ENCODE peak calls at places on chromosomes 16 and 17, in eight cellular contexts. E is adrenal gland, W is IMR-90, H is heart left ventricle, X is HCT116, J is breast epithelium, P is stomach, B is K562. D is an unnamed sample.

GRCh38 chr17:80614320-80614719 is 69.7 kb downstream of the RPTOR start:
- DNase-seq in E (no peak), W (no peak), H (no peak), X (no peak), J (no peak), P (no peak), B (no peak), D (no peak)

GRCh38 chr16:51549836-51550235 is 398.8 kb upstream of the SALL1 start:
- DNase-seq in E (no peak), W (peak; percentile 62), H (no peak), X (no peak), J (no peak), P (no peak), B (no peak), D (no peak)

GRCh38 chr17:53336281-53336680 is 486.4 kb upstream of the KIF2B start:
- DNase-seq in E (no peak), W (no peak), H (no peak), X (no peak), J (no peak), P (no peak), B (no peak), D (no peak)

GRCh38 chr16:70804153-70804728 is 3.3 kb upstream of the VAC14 start:
- DNase-seq in E (no peak), W (peak; percentile 93), H (no peak), X (no peak), J (no peak), P (no peak), B (no peak), D (no peak)

GRCh38 chr16:10846213-10846998 is 27.8 kb upstream of the TVP23A start:
- DNase-seq in E (no peak), W (no peak), H (no peak), X (no peak), J (no peak), P (no peak), B (no peak), D (no peak)

GRCh38 chr17:82118815-82119380 is 20.9 kb upstream of the FASN start:
- DNase-seq in E (no peak), W (peak; percentile 52), H (no peak), X (no peak), J (no peak), P (no peak), B (peak; percentile 62), D (no peak)

GRCh38 chr17:55458977-55459376 is 37.3 kb upstream of the MMD start:
- DNase-seq in E (no peak), W (peak; percentile 89), H (no peak), X (peak; percentile 49), J (no peak), P (no peak), B (no peak), D (no peak)

GRCh38 chr17:12457493-12457892 is 208.2 kb upstream of the MYOCD start:
- DNase-seq in E (no peak), W (peak; percentile 62), H (no peak), X (no peak), J (no peak), P (no peak), B (no peak), D (no peak)

GRCh38 chr16:83212301-83212841 is 585.6 kb downstream of the CDH13 start:
- DNase-seq in E (no peak), W (no peak), H (no peak), X (no peak), J (no peak), P (no peak), B (no peak), D (no peak)

GRCh38 chr16:14289692-14290340 is 218.7 kb downstream of the MRTFB start:
- DNase-seq in E (peak; percentile 44), W (peak; percentile 24), H (no peak), X (peak; percentile 64), J (no peak), P (peak; percentile 21), B (peak; percentile 77), D (no peak)

GRCh38 chr17:40317880-40318834 is 9.2 kb downstream of the RARA start:
- DNase-seq in E (peak; percentile 98), W (peak; percentile 94), H (peak; percentile 96), X (peak; percentile 88), J (peak; percentile 95), P (peak; percentile 97), B (peak; percentile 97), D (peak; percentile 96)

GRCh38 chr17:46720408-46720807 is 98.1 kb downstream of the WNT3 start:
- DNase-seq in E (no peak), W (no peak), H (no peak), X (no peak), J (no peak), P (no peak), B (no peak), D (no peak)

GRCh38 chr16:83248735-83249469 is 558.9 kb upstream of the HSBP1 start:
- DNase-seq in E (no peak), W (no peak), H (no peak), X (no peak), J (no peak), P (no peak), B (no peak), D (no peak)

GRCh38 chr16:87696796-87697195 is 69.0 kb downstream of the KLHDC4 start:
- DNase-seq in E (no peak), W (no peak), H (no peak), X (no peak), J (no peak), P (no peak), B (no peak), D (no peak)

GRCh38 chr17:79294459-79295071 is 219.9 kb downstream of the ENGASE start:
- DNase-seq in E (peak; percentile 67), W (peak; percentile 29), H (peak; percentile 77), X (no peak), J (peak; percentile 62), P (peak; percentile 57), B (peak; percentile 72), D (peak; percentile 78)

GRCh38 chr17:59001158-59001814 is 105.4 kb downstream of the TRIM37 start:
- DNase-seq in E (peak; percentile 90), W (peak; percentile 67), H (no peak), X (no peak), J (no peak), P (peak; percentile 34), B (peak; percentile 40), D (peak; percentile 26)

GRCh38 chr17:68910256-68910705 is 44.9 kb downstream of the ABCA8 start:
- DNase-seq in E (no peak), W (peak; percentile 4), H (no peak), X (no peak), J (no peak), P (no peak), B (peak; percentile 3), D (no peak)

DNA sequence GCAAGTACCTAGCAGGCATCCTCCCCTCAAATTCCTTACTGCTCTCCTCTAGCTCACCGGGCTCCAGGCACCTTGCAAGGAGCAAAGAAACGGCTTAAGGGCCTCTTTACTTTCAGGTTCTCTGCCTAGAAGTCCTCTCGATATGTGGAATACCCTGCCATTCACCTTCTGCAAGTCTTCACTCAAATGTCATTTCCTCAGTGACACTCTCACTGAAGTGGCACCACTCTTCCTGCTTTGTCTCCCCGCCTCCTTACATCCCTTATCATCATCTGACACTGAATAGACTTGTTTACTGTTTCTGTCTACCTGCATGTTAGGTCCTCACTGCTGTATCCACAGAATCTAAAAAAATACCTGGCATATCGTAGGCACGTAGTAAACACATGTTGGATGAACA is 948 bp downstream of the SLC7A6OS start:
- DNase-seq in E (no peak), W (no peak), H (no peak), X (no peak), J (no peak), P (no peak), B (peak; percentile 29), D (no peak)
- H3K27ac ChIP-seq in E (no peak overlapping the region), W (peak overlapping the region; percentile 89), H (no peak overlapping the region), X (peak overlapping the region; percentile 70), J (no peak overlapping the region), P (no peak overlapping the region), B (peak overlapping the region; percentile 79), D (no peak overlapping the region)

DNA sequence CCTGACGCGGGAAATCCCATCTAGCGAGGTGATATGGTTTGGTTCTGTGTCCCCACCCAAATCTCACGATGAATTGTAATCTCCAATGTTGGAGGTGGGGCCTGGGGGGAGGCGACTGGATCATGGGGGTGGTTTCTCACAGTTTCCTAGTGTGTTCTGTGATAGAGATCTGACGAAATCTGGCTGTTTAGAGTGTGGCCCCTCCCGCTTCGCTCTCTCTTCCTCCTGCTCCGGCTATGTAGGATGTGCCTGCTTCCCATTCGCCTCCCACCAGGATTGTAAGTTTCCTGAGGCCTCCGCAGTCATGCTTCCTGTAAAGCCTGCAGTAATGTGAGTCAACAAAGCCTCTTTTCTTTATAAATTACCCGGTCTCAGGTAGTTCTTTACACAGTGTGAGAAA is 31.6 kb downstream of the IFT140 start:
- DNase-seq in E (no peak), W (no peak), H (no peak), X (no peak), J (no peak), P (no peak), B (no peak), D (no peak)
- TF ChIP-seq POLR2A in E (no peak), W (no peak), H (no peak), X (no peak), J (no peak), P (no peak), B (no peak), D (no peak)

DNA sequence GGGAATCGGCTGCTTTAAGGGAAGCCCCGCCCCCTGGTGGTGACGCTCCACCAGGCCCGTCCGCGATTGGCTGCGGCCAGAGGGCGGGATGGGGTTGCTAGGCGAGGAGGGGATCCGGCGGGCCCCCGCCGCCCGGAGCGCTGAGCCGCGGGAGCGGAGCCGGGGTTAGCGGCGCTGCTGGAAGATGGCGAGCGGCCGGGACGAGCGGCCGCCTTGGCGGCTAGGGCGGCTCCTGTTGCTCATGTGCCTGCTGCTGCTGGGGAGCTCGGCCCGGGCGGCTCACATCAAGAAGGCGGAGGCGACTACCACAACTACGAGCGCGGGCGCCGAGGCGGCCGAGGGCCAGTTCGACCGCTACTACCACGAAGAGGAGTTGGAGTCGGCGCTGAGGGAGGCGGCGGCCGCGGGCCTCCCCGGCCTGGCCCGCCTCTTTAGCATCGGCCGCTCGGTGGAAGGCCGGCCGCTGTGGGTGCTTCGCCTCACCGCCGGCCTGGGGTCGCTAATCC is at the start of gene CPD:
- DNase-seq in E (peak; percentile 98), W (peak; percentile 92), H (peak; percentile 98), X (peak; percentile 81), J (peak; percentile 98), P (peak; percentile 99), B (peak; percentile 97), D (peak; percentile 98)
- H3K4me1 ChIP-seq in E (peaks cover 13% of the 10 kb centered on the region), W (peaks cover 15% of the 10 kb centered on the region), H (peaks cover 46% of the 10 kb centered on the region), X (peaks cover 11% of the 10 kb centered on the region), J (peaks cover 6% of the 10 kb centered on the region), P (peaks cover 65% of the 10 kb centered on the region), B (peaks cover 33% of the 10 kb centered on the region), D (peaks cover 53% of the 10 kb centered on the region)

DNA sequence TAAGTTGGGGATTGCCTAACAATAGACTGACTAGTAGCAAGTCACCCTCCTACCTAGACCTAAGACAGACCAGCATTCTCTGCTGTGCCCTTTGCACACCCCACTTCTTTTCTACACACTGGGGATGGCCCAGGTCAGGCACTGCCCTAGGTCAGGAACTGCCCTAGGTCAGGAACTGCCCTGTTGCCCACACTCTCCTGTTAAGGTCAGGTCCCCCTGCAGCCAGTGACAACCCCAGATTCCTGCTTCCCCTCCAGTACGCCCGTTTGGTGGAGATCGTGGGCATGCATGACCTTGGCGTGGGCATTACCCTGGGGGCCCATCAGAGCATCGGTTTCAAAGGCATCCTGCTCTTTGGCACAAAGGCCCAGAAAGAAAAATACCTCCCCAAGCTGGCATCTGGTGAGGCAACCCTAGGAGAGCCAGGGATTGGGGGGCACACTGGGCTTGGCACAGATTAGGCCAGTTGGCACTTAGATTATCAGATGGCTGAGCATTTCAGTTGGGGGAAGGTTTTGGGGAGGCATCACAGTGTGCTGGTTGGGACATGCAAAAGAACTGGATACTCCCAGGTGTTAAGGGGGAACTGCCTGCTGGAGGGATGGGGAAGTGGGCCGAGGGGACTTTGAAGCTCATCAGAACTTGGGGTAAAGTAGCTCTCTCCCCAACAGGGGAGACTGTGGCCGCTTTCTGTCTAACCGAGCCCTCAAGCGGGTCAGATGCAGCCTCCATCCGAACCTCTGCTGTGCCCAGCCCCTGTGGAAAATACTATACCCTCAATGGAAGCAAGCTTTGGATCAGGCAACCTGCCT is 1.7 kb downstream of the ACADVL start:
- DNase-seq in E (no peak), W (no peak), H (no peak), X (no peak), J (no peak), P (no peak), B (no peak), D (no peak)
- H3K27ac ChIP-seq in E (peak overlapping the region; percentile 99), W (no peak overlapping the region), H (peak overlapping the region; percentile 96), X (peak overlapping the region; percentile 99), J (peak overlapping the region; percentile 100), P (peak overlapping the region; percentile 100), B (peak overlapping the region; percentile 90), D (peak overlapping the region; percentile 99)

D was measured in body of pancreas.